ENCODE peak calls at places on chromosomes 16 and 17, in six cellular contexts. A, Q, P, O, H and V are unnamed samples.

GRCh38 chr16:22232277-22233049 is 26.4 kb downstream of the EEF2K start:
- DNase-seq in A (no peak), Q (no peak), P (no peak), O (no peak), H (peak; percentile 93), V (no peak)

GRCh38 chr17:1162116-1162855 is 17.5 kb downstream of the ABR start:
- DNase-seq in A (no peak), Q (no peak), P (no peak), O (no peak), H (no peak), V (no peak)

GRCh38 chr16:77282345-77282744 is 83.1 kb downstream of the SYCE1L start:
- DNase-seq in A (no peak), Q (no peak), P (no peak), O (no peak), H (no peak), V (no peak)

GRCh38 chr16:3458278-3458851 is 14.9 kb downstream of the NAA60 start:
- DNase-seq in A (peak; percentile 38), Q (no peak), P (peak; percentile 64), O (peak; percentile 79), H (peak; percentile 64), V (no peak)

GRCh38 chr16:78789556-78789955 is 690.1 kb downstream of the WWOX start:
- DNase-seq in A (no peak), Q (no peak), P (no peak), O (no peak), H (no peak), V (no peak)

GRCh38 chr16:56343661-56344517 is 81.5 kb downstream of the AMFR start:
- DNase-seq in A (no peak), Q (no peak), P (no peak), O (no peak), H (no peak), V (no peak)

GRCh38 chr17:49779730-49780220 is 8.7 kb upstream of the KAT7 start:
- DNase-seq in A (no peak), Q (peak; percentile 23), P (peak; percentile 75), O (peak; percentile 26), H (no peak), V (peak; percentile 26)

GRCh38 chr17:65627892-65628622 is 66.6 kb upstream of the AXIN2 start:
- DNase-seq in A (no peak), Q (peak; percentile 75), P (peak; percentile 65), O (no peak), H (peak; percentile 72), V (peak; percentile 38)

GRCh38 chr16:83969771-83970429 is 1.9 kb downstream of the NECAB2 start:
- DNase-seq in A (no peak), Q (no peak), P (no peak), O (no peak), H (no peak), V (no peak)

GRCh38 chr17:42683407-42684031 is 1.2 kb downstream of the CNTNAP1 start:
- DNase-seq in A (peak; percentile 62), Q (no peak), P (no peak), O (peak; percentile 77), H (no peak), V (no peak)

GRCh38 chr16:4694664-4695451 is 1.5 kb downstream of the NUDT16L1 start:
- DNase-seq in A (peak; percentile 58), Q (no peak), P (peak; percentile 72), O (no peak), H (peak; percentile 53), V (no peak)

GRCh38 chr16:8625491-8626087 is 4.1 kb downstream of the METTL22 start:
- DNase-seq in A (no peak), Q (no peak), P (no peak), O (no peak), H (no peak), V (no peak)

GRCh38 chr17:76027159-76027839 is at the start of gene EVPL:
- DNase-seq in A (no peak), Q (no peak), P (no peak), O (peak; percentile 25), H (peak; percentile 91), V (peak; percentile 96)
- H3K4me3 ChIP-seq in A (no peak within 1 kb of the TSS), Q (no peak within 1 kb of the TSS), P (no peak within 1 kb of the TSS), O (no peak within 1 kb of the TSS), H (peak within 1 kb of the TSS; percentile 54), V (peak within 1 kb of the TSS; percentile 37)

GRCh38 chr17:33628500-33629336 is 335.6 kb upstream of the ASIC2 start:
- DNase-seq in A (peak; percentile 21), Q (no peak), P (no peak), O (no peak), H (no peak), V (no peak)
- H3K4me3 ChIP-seq in A (no peak overlapping the region), Q (no peak overlapping the region), P (no peak overlapping the region), O (no peak overlapping the region), H (no peak overlapping the region), V (no peak overlapping the region)

GRCh38 chr16:31537362-31537921 is 9.7 kb downstream of the AHSP start:
- DNase-seq in A (peak; percentile 22), Q (no peak), P (no peak), O (peak; percentile 73), H (no peak), V (peak; percentile 87)
- H3K4me3 ChIP-seq in A (peak overlapping the region; percentile 15), Q (no peak overlapping the region), P (peak overlapping the region; percentile 48), O (peak overlapping the region; percentile 54), H (peak overlapping the region; percentile 51), V (peak overlapping the region; percentile 40)

GRCh38 chr17:75263051-75263450 is 1.4 kb downstream of the MRPS7 start:
- DNase-seq in A (no peak), Q (no peak), P (no peak), O (peak; percentile 37), H (no peak), V (no peak)
- H3K4me3 ChIP-seq in A (no peak overlapping the region), Q (peak overlapping the region; percentile 95), P (peak overlapping the region; percentile 88), O (peak overlapping the region; percentile 98), H (peak overlapping the region; percentile 73), V (no peak overlapping the region)

GRCh38 chr17:7213895-7214299 is 5.7 kb downstream of the DLG4 start:
- DNase-seq in A (no peak), Q (no peak), P (peak; percentile 91), O (peak; percentile 100), H (no peak), V (peak; percentile 69)
- H3K4me3 ChIP-seq in A (peak overlapping the region; percentile 8), Q (peak overlapping the region; percentile 58), P (peak overlapping the region; percentile 72), O (peak overlapping the region; percentile 70), H (peak overlapping the region; percentile 53), V (no peak overlapping the region)

GRCh38 chr17:47199627-47200324 is 9.4 kb upstream of the MYL4 start:
- DNase-seq in A (no peak), Q (no peak), P (no peak), O (no peak), H (no peak), V (no peak)
- H3K4me3 ChIP-seq in A (no peak overlapping the region), Q (no peak overlapping the region), P (no peak overlapping the region), O (no peak overlapping the region), H (no peak overlapping the region), V (no peak overlapping the region)

GRCh38 chr17:7859028-7859427 is 1.2 kb downstream of the CYB5D1 start:
- DNase-seq in A (no peak), Q (no peak), P (no peak), O (no peak), H (no peak), V (no peak)
- H3K4me3 ChIP-seq in A (no peak overlapping the region), Q (peak overlapping the region; percentile 80), P (peak overlapping the region; percentile 73), O (peak overlapping the region; percentile 55), H (no peak overlapping the region), V (peak overlapping the region; percentile 69)

DNA sequence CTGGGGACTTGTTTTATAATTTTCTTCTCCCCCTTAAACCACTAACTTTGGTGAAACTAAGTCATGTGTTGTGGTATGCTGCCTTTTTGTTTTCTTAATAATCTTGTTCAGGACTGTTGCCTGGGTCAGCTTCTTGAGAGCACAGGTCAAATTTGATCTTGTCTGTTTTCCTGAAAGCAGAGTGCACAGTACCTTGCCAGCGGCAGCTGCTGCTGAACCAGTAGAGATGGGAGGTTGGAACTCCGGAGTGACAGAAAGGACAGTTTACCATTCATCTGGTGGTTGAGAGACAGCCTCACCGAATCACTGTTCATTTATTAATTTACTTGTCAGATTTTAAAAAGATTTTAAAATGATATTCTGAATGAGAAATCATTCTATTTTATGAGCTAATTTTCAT is 125.0 kb downstream of the PHKB start:
- DNase-seq in A (no peak), Q (no peak), P (no peak), O (no peak), H (no peak), V (no peak)
- H3K4me3 ChIP-seq in A (no peak overlapping the region), Q (no peak overlapping the region), P (no peak overlapping the region), O (no peak overlapping the region), H (no peak overlapping the region), V (no peak overlapping the region)